ENCODE peak calls at places on chromosomes 13 and 19, in ten cellular contexts. M is IMR-90; C is stimulated activated CD8-positive, alpha-beta memory T cell treated with anti-CD3 and anti-CD28 coated beads, Interleukin-15, amount 100 ng/mL, for 1 hour; N is breast epithelium; Z is stimulated activated CD4-positive, alpha-beta T cell treated with anti-CD3 and anti-CD28 coated beads, Interleukin-15, amount 100 ng/mL, for 1 hour; X is omental fat pad; J is COR-L47; B is lower lobe of right lung; D is amniotic stem cell; K is lower leg skin. A is an unnamed sample.

GRCh38 chr19:44571830-44572661 is 41.3 kb upstream of the IGSF23 start:
- DNase-seq in M (no peak), C (no peak), N (no peak), Z (no peak), X (no peak), J (no peak), B (no peak), D (no peak), K (no peak), A (no peak)

GRCh38 chr13:34533941-34534340 is 408.1 kb upstream of the NBEA start:
- DNase-seq in M (no peak), C (no peak), N (no peak), Z (no peak), X (no peak), J (no peak), B (no peak), D (no peak), K (no peak), A (no peak)

GRCh38 chr13:100550433-100550832 is 38.2 kb downstream of the GGACT start:
- DNase-seq in M (peak), C (no peak), N (no peak), Z (no peak), X (no peak), J (no peak), B (no peak), D (peak), K (no peak), A (no peak)

GRCh38 chr19:39475748-39476147 is 4.9 kb upstream of the TIMM50 start:
- DNase-seq in M (no peak), C (no peak), N (no peak), Z (no peak), X (no peak), J (no peak), B (no peak), D (no peak), K (no peak), A (no peak)

GRCh38 chr13:97235549-97236206 is 13.5 kb downstream of the MBNL2 start:
- DNase-seq in M (no peak), C (no peak), N (no peak), Z (no peak), X (no peak), J (no peak), B (no peak), D (no peak), K (no peak), A (no peak)

GRCh38 chr13:112056284-112056727 is 10.6 kb upstream of the SOX1 start:
- DNase-seq in M (no peak), C (no peak), N (no peak), Z (no peak), X (no peak), J (peak), B (no peak), D (no peak), K (no peak), A (peak)

GRCh38 chr19:23116802-23117571 is at the start of gene ZNF730:
- DNase-seq in M (peak), C (peak), N (peak), Z (peak), X (no peak), J (no peak), B (peak), D (no peak), K (no peak), A (peak)

GRCh38 chr13:65292488-65292901 is 1937.6 kb downstream of the PCDH9 start:
- DNase-seq in M (peak), C (no peak), N (no peak), Z (no peak), X (no peak), J (peak), B (no peak), D (peak), K (no peak), A (no peak)

GRCh38 chr13:111043575-111043982 is 71.5 kb upstream of the ARHGEF7 start:
- DNase-seq in M (no peak), C (no peak), N (no peak), Z (no peak), X (no peak), J (no peak), B (no peak), D (no peak), K (peak), A (peak)

GRCh38 chr13:40874138-40874776 is 84.8 kb downstream of the SLC25A15 start:
- DNase-seq in M (no peak), C (no peak), N (no peak), Z (no peak), X (no peak), J (no peak), B (no peak), D (no peak), K (no peak), A (no peak)

GRCh38 chr19:17755977-17756670 is 4.8 kb downstream of the FCHO1 start:
- DNase-seq in M (peak), C (no peak), N (no peak), Z (no peak), X (no peak), J (peak), B (no peak), D (no peak), K (no peak), A (no peak)

GRCh38 chr13:59643239-59643865 is 520.4 kb downstream of the DIAPH3 start:
- DNase-seq in M (no peak), C (no peak), N (no peak), Z (no peak), X (no peak), J (no peak), B (no peak), D (no peak), K (no peak), A (no peak)

GRCh38 chr13:51001335-51001734 is 91.7 kb downstream of the RNASEH2B start:
- DNase-seq in M (no peak), C (no peak), N (no peak), Z (no peak), X (no peak), J (no peak), B (no peak), D (no peak), K (peak), A (no peak)

GRCh38 chr13:51614350-51614786 is 30.1 kb downstream of the WDFY2 start:
- DNase-seq in M (no peak), C (peak), N (no peak), Z (no peak), X (no peak), J (peak), B (no peak), D (no peak), K (no peak), A (peak)

GRCh38 chr19:58021541-58022282 is 12.1 kb upstream of the ZSCAN1 start:
- DNase-seq in M (peak), C (no peak), N (peak), Z (no peak), X (no peak), J (peak), B (no peak), D (no peak), K (no peak), A (no peak)

GRCh38 chr19:13163609-13164364 is 13.6 kb downstream of the IER2 start:
- DNase-seq in M (peak), C (no peak), N (peak), Z (no peak), X (no peak), J (peak), B (peak), D (peak), K (peak), A (peak)

GRCh38 chr19:33290082-33290815 is 12.1 kb downstream of the CEBPA start:
- DNase-seq in M (no peak), C (no peak), N (no peak), Z (no peak), X (no peak), J (no peak), B (peak), D (no peak), K (no peak), A (no peak)

GRCh38 chr19:48553676-48554384 is 1.9 kb downstream of the SULT2B1 start:
- DNase-seq in M (peak), C (no peak), N (no peak), Z (no peak), X (no peak), J (no peak), B (peak), D (no peak), K (no peak), A (no peak)

GRCh38 chr19:38862321-38863059 is 12.7 kb upstream of the HNRNPL start:
- DNase-seq in M (no peak), C (no peak), N (no peak), Z (no peak), X (no peak), J (peak), B (no peak), D (no peak), K (no peak), A (no peak)

GRCh38 chr13:74114202-74114601 is 20.0 kb downstream of the KLF12 start:
- DNase-seq in M (peak), C (no peak), N (no peak), Z (no peak), X (no peak), J (no peak), B (no peak), D (no peak), K (no peak), A (no peak)

GRCh38 chr19:51296331-51297093 is 14.9 kb upstream of the IGLON5 start:
- DNase-seq in M (no peak), C (no peak), N (no peak), Z (no peak), X (no peak), J (no peak), B (no peak), D (no peak), K (no peak), A (no peak)

GRCh38 chr19:13299838-13300237 is 149.6 kb downstream of the IER2 start:
- DNase-seq in M (no peak), C (no peak), N (no peak), Z (no peak), X (no peak), J (no peak), B (no peak), D (no peak), K (no peak), A (no peak)

GRCh38 chr19:10516064-10516385 is 1.2 kb downstream of the S1PR5 start:
- DNase-seq in M (no peak), C (no peak), N (no peak), Z (no peak), X (no peak), J (no peak), B (no peak), D (no peak), K (no peak), A (no peak)

GRCh38 chr13:98955336-98955735 is 22.5 kb downstream of the DOCK9 start:
- DNase-seq in M (no peak), C (no peak), N (no peak), Z (no peak), X (no peak), J (no peak), B (no peak), D (no peak), K (no peak), A (no peak)

GRCh38 chr19:43409415-43409814 is 5.3 kb upstream of the TEX101 start:
- DNase-seq in M (no peak), C (no peak), N (no peak), Z (no peak), X (no peak), J (no peak), B (no peak), D (no peak), K (no peak), A (no peak)

GRCh38 chr13:30114586-30115256 is 192.6 kb downstream of the KATNAL1 start:
- DNase-seq in M (peak), C (peak), N (peak), Z (peak), X (peak), J (peak), B (peak), D (peak), K (peak), A (peak)

GRCh38 chr19:2274937-2275535 is 6.9 kb downstream of the PEAK3 start:
- DNase-seq in M (peak), C (no peak), N (no peak), Z (no peak), X (no peak), J (peak), B (peak), D (no peak), K (no peak), A (no peak)

GRCh38 chr19:14113762-14114414 is 3.7 kb downstream of the PRKACA start:
- DNase-seq in M (no peak), C (no peak), N (no peak), Z (peak), X (no peak), J (no peak), B (peak), D (no peak), K (no peak), A (no peak)

GRCh38 chr13:22758245-22758644 is 422.5 kb upstream of the SGCG start:
- DNase-seq in M (no peak), C (no peak), N (no peak), Z (no peak), X (no peak), J (no peak), B (no peak), D (no peak), K (no peak), A (no peak)

GRCh38 chr13:79541426-79542049 is 60.6 kb downstream of the NDFIP2 start:
- DNase-seq in M (peak), C (no peak), N (no peak), Z (no peak), X (no peak), J (peak), B (no peak), D (no peak), K (no peak), A (no peak)

GRCh38 chr19:7177926-7178325 is 108.4 kb downstream of the ZNF557 start:
- DNase-seq in M (peak), C (no peak), N (no peak), Z (no peak), X (no peak), J (no peak), B (no peak), D (no peak), K (no peak), A (no peak)

GRCh38 chr13:84816567-84817133 is 934.4 kb upstream of the SLITRK1 start:
- DNase-seq in M (no peak), C (no peak), N (no peak), Z (no peak), X (no peak), J (no peak), B (no peak), D (no peak), K (no peak), A (no peak)

GRCh38 chr13:30154531-30154930 is 152.8 kb downstream of the KATNAL1 start:
- DNase-seq in M (no peak), C (no peak), N (no peak), Z (no peak), X (no peak), J (no peak), B (no peak), D (no peak), K (no peak), A (no peak)

GRCh38 chr19:7871530-7872305 is 2.5 kb downstream of the PRR36 start:
- DNase-seq in M (peak), C (peak), N (peak), Z (peak), X (peak), J (peak), B (peak), D (peak), K (peak), A (peak)

GRCh38 chr13:26062853-26063444 is 11.1 kb upstream of the SHISA2 start:
- DNase-seq in M (peak), C (no peak), N (no peak), Z (no peak), X (no peak), J (peak), B (no peak), D (peak), K (no peak), A (no peak)

GRCh38 chr19:36771275-36772231 is 1.1 kb downstream of the ZNF850 start:
- DNase-seq in M (peak), C (no peak), N (peak), Z (no peak), X (peak), J (peak), B (peak), D (peak), K (peak), A (no peak)

GRCh38 chr19:52237771-52238400 is 31.5 kb upstream of the ZNF766 start:
- DNase-seq in M (peak), C (peak), N (no peak), Z (peak), X (no peak), J (peak), B (peak), D (peak), K (no peak), A (no peak)

GRCh38 chr19:39113199-39113598 is 12.4 kb upstream of the PAK4 start:
- DNase-seq in M (no peak), C (no peak), N (no peak), Z (no peak), X (no peak), J (no peak), B (no peak), D (no peak), K (no peak), A (no peak)

GRCh38 chr13:35833031-35833430 is 298.2 kb downstream of the DCLK1 start:
- DNase-seq in M (no peak), C (no peak), N (no peak), Z (no peak), X (no peak), J (no peak), B (no peak), D (no peak), K (no peak), A (no peak)